ENCODE peak calls at places on chromosomes 12 and 14, in seven cellular contexts. D is K562; R is PC-3; L is CD8-positive, alpha-beta memory T cell; Z is suprapubic skin; X is heart left ventricle; J is right cardiac atrium. O is an unnamed sample.

GRCh38 chr14:54712371-54712998 is 145.6 kb downstream of the SAMD4A start:
- DNase-seq in R (peak; percentile 62), X (peak; percentile 32), Z (no peak), J (no peak), L (no peak), D (no peak), O (peak; percentile 49)

GRCh38 chr14:54640480-54640879 is 73.6 kb downstream of the SAMD4A start:
- DNase-seq in Z (no peak), D (no peak), R (no peak), J (no peak), X (no peak), L (no peak), O (no peak)

GRCh38 chr12:1357171-1357570 is 237.2 kb downstream of the FBXL14 start:
- DNase-seq in D (no peak), R (no peak), J (no peak), L (no peak), X (no peak), Z (no peak), O (peak; percentile 62)

GRCh38 chr14:105855893-105856675 is 329.7 kb downstream of the TMEM121 start:
- DNase-seq in R (no peak), D (no peak), X (no peak), J (no peak), L (no peak), Z (peak; percentile 69), O (no peak)

GRCh38 chr14:50233335-50234250 is 2.2 kb upstream of the SOS2 start:
- DNase-seq in J (no peak), X (no peak), D (no peak), Z (no peak), R (peak; percentile 81), L (no peak), O (no peak)

GRCh38 chr14:105944632-105945610 is 418.5 kb downstream of the TMEM121 start:
- DNase-seq in X (peak; percentile 61), J (peak; percentile 77), D (peak; percentile 62), L (peak; percentile 55), R (peak; percentile 73), Z (no peak), O (no peak)

GRCh38 chr12:32650508-32650907 is 28.6 kb upstream of the DNM1L start:
- DNase-seq in Z (no peak), R (peak; percentile 70), L (no peak), D (no peak), X (no peak), J (no peak), O (no peak)

GRCh38 chr14:52268191-52269061 is 928 bp downstream of the PTGDR start:
- DNase-seq in L (peak; percentile 31), X (peak; percentile 28), D (no peak), Z (no peak), R (no peak), J (peak; percentile 60), O (peak; percentile 57)

GRCh38 chr12:64598831-64599230 is 11.5 kb upstream of the RASSF3 start:
- DNase-seq in X (no peak), J (no peak), L (no peak), Z (no peak), D (no peak), R (no peak), O (no peak)

GRCh38 chr14:94394594-94395305 is 6.3 kb upstream of the SERPINA1 start:
- DNase-seq in Z (no peak), D (no peak), J (peak; percentile 75), X (peak; percentile 46), L (no peak), R (no peak), O (peak; percentile 43)

GRCh38 chr14:67571275-67571990 is 28.6 kb downstream of the PIGH start:
- DNase-seq in R (peak; percentile 67), J (peak; percentile 87), Z (no peak), X (peak; percentile 65), D (peak; percentile 56), L (peak; percentile 52), O (peak; percentile 85)

GRCh38 chr14:43539210-43539609 is 967.9 kb downstream of the FSCB start:
- DNase-seq in R (peak; percentile 63), J (no peak), D (no peak), X (no peak), L (no peak), Z (no peak), O (peak; percentile 14)

DNA sequence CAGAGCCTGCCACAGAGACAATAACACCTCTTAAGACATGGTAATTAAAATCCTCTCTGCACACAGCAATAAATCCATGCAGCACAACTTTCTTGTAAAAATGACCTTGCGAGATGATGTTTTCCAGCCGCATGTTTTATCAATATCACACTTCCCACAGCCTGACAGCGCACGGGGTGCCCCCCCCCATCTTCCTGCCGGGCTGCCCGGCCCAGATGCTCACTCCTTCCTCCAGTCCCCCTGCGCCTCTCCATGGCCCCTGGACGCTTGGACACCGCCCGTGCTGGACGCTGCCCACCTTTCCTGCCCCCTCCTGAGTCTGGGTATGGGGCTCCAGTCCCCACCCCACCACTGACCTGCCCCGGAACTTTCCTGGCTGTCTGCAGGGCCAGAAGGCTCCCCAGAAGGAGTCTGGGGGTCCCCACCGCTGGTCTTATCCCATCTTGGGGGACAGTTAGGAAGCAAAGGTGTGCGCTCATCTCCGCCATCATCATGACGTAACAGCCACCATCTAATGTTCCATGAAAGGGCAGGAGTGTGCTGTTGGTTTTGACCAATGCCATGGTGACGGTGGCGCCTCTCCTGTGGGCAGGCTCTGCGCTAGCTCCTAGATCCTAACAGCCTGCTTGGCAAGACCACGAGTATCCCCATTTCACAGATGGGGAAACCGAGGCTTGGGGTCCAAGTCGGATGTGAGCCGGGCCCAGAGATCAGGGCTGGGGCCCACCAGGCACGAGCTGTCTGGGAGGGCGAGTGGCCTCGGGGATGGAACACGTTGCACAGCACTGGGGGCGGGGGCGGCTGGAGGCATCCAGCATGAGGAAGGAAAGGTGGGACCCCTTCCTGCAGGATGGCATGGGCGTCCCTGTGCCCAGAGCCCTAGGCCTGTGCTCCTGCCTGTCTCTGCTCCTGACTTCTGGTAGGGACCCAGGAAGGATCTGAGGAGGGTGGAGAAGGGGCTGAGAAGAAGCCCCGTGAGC is 183.1 kb downstream of the KIF26A start:
- DNase-seq in X (no peak), D (no peak), L (no peak), R (no peak), J (peak; percentile 68), Z (peak; percentile 69), O (no peak)
- H3K27me3 ChIP-seq in X (no peaks in the 10 kb centered on the region), D (no peaks in the 10 kb centered on the region), L (no peaks in the 10 kb centered on the region), R (peaks cover 71% of the 10 kb centered on the region), J (no peaks in the 10 kb centered on the region), Z (peaks cover 48% of the 10 kb centered on the region), O (no peaks in the 10 kb centered on the region)

GRCh38 chr14:95834491-95834890 is 42.1 kb upstream of the TUNAR start:
- DNase-seq in R (no peak), X (no peak), L (no peak), D (no peak), J (no peak), Z (no peak), O (no peak)
- H3K27me3 ChIP-seq in R (no peaks in the 10 kb centered on the region), X (no peaks in the 10 kb centered on the region), L (no peaks in the 10 kb centered on the region), D (no peaks in the 10 kb centered on the region), J (no peaks in the 10 kb centered on the region), Z (peaks cover 16% of the 10 kb centered on the region), O (peaks cover 7% of the 10 kb centered on the region)

DNA sequence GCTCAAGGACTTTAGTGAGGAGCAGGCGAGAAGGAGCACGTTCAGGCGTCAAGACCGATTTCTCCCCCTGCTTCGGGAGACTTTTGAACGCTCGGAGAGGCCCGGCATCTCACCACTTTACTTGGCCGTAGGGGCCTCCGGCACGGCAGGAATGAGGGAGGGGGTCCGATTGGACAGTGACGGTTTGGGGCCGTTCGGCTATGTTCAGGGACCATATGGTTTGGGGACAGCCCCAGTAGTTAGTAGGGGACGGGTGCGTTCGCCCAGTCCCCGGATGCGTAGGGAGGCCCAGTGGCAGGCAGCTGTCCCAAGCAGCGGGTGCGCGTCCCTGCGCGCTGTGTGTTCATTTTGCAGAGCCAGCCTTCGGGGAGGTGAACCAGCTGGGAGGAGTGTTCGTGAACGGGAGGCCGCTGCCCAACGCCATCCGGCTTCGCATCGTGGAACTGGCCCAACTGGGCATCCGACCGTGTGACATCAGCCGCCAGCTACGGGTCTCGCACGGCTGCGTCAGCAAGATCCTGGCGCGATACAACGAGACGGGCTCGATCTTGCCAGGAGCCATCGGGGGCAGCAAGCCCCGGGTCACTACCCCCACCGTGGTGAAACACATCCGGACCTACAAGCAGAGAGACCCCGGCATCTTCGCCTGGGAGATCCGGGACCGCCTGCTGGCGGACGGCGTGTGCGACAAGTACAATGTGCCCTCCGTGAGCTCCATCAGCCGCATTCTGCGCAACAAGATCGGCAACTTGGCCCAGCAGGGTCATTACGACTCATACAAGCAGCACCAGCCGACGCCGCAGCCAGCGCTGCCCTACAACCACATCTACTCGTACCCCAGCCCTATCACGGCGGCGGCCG is 1.1 kb downstream of the PAX9 start:
- DNase-seq in X (no peak), D (peak; percentile 17), R (peak; percentile 69), Z (peak; percentile 77), J (peak; percentile 51), L (no peak), O (peak; percentile 59)
- H3K27me3 ChIP-seq in X (peaks cover 88% of the 10 kb centered on the region), D (no peaks in the 10 kb centered on the region), R (no peaks in the 10 kb centered on the region), Z (peaks cover 96% of the 10 kb centered on the region), J (peaks cover 3% of the 10 kb centered on the region), L (peaks cover 30% of the 10 kb centered on the region), O (peaks cover 84% of the 10 kb centered on the region)

DNA sequence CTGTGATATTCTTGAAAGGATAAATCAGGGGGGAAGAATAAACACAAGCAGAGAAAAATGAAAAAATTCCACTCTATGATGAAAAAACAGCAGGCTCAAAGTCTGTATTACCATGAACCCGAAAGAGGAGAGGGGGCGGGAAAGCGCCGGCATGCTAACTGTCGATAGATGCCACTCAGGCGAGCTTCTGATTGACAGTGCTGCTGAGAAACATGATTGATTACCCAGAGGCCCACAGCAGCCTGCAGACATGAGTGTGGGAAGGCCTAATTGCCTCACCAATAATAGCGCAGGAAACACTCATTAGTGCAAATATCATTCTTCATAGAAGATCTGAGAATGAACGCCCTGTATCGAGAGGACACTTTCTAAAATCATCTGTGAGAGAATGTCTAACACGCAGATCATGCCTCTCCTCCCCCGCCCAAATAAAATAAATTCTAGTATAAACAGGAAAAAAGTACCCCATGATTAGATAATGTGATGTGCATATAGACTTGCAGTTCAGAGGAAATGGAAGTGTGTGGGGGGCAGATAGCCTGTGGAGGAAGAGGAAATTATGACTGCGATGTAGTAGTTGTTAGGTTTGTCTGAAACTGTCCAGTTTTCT is 15.5 kb downstream of the TPH2 start:
- DNase-seq in L (no peak), Z (no peak), D (no peak), X (no peak), R (no peak), J (no peak), O (no peak)
- H3K27me3 ChIP-seq in L (no peaks in the 10 kb centered on the region), Z (no peaks in the 10 kb centered on the region), D (no peaks in the 10 kb centered on the region), X (no peaks in the 10 kb centered on the region), R (no peaks in the 10 kb centered on the region), J (no peaks in the 10 kb centered on the region), O (no peaks in the 10 kb centered on the region)